ENCODE peak calls at places on chromosome 6, in five cellular contexts. G, A, L, X and U are unnamed samples.
A peak's percentile ranks its signal among the peaks of the same experiment; 100 is the strongest.

GRCh38 chr6:84356907-84357306 is 129.5 kb upstream of the CEP162 start:
- DNase-seq in L (no peak), X (no peak), G (no peak), A (no peak), U (no peak)

GRCh38 chr6:14322841-14323240 is 205.3 kb downstream of the CD83 start:
- DNase-seq in L (no peak), A (no peak), X (no peak), G (no peak), U (no peak)

GRCh38 chr6:135181333-135182119 is 418 bp downstream of the MYB start:
- DNase-seq in L (no peak), X (peak; percentile 28), G (no peak), A (peak; percentile 35), U (peak; percentile 43)

GRCh38 chr6:49205526-49205925 is 257.5 kb downstream of the MMUT start:
- DNase-seq in X (no peak), G (no peak), L (no peak), A (no peak), U (no peak)

GRCh38 chr6:112218563-112218962 is 35.8 kb downstream of the LAMA4 start:
- DNase-seq in A (peak; percentile 16), X (no peak), G (no peak), L (no peak), U (no peak)

GRCh38 chr6:118325220-118325860 is 222.8 kb upstream of the PLN start:
- DNase-seq in X (peak; percentile 38), L (no peak), A (no peak), G (peak; percentile 14), U (no peak)

GRCh38 chr6:89298680-89299450 is 16.2 kb downstream of the GABRR2 start:
- DNase-seq in L (no peak), X (peak; percentile 85), G (peak; percentile 84), A (peak; percentile 12), U (no peak)

GRCh38 chr6:44733868-44734267 is 346.4 kb downstream of the CDC5L start:
- DNase-seq in G (no peak), A (no peak), L (no peak), X (no peak), U (no peak)

GRCh38 chr6:164108869-164109769 is 694.6 kb downstream of the QKI start:
- DNase-seq in G (no peak), L (no peak), X (peak; percentile 63), A (no peak), U (no peak)

GRCh38 chr6:155939253-155939652 is 483.6 kb upstream of the NOX3 start:
- DNase-seq in G (no peak), X (no peak), L (no peak), A (no peak), U (no peak)

GRCh38 chr6:43949451-43950110 is 177.7 kb downstream of the MRPL14 start:
- DNase-seq in A (no peak), G (no peak), X (peak; percentile 50), L (no peak), U (peak; percentile 10)

GRCh38 chr6:19297880-19298279 is 539.3 kb upstream of the ID4 start:
- DNase-seq in A (peak; percentile 55), L (no peak), X (no peak), G (no peak), U (peak; percentile 42)

GRCh38 chr6:157779705-157780604 is 43.1 kb upstream of the SNX9 start:
- DNase-seq in G (peak; percentile 64), X (peak; percentile 86), L (no peak), A (no peak), U (no peak)

GRCh38 chr6:157198425-157199279 is 124.7 kb downstream of the TMEM242 start:
- DNase-seq in L (no peak), A (no peak), X (no peak), G (peak; percentile 13), U (no peak)

GRCh38 chr6:41648921-41649320 is 10.7 kb downstream of the MDFI start:
- DNase-seq in G (no peak), X (no peak), L (no peak), A (no peak), U (no peak)

GRCh38 chr6:25292384-25292783 is 13.2 kb downstream of the CARMIL1 start:
- DNase-seq in G (no peak), X (no peak), A (no peak), L (no peak), U (no peak)

GRCh38 chr6:149820506-149820905 is 43.7 kb downstream of the LRP11 start:
- DNase-seq in L (no peak), G (no peak), X (no peak), A (no peak), U (no peak)

GRCh38 chr6:21115111-21115510 is 478.4 kb upstream of the SOX4 start:
- DNase-seq in G (peak; percentile 42), A (no peak), X (no peak), L (no peak), U (no peak)

GRCh38 chr6:148166339-148166949 is 176.2 kb upstream of the SASH1 start:
- DNase-seq in X (peak; percentile 73), A (peak; percentile 76), G (peak; percentile 72), L (no peak), U (no peak)

GRCh38 chr6:85191656-85192055 is 258.2 kb upstream of the NT5E start:
- DNase-seq in X (no peak), L (no peak), A (no peak), G (peak; percentile 28), U (no peak)

GRCh38 chr6:110039996-110040383 is 61.9 kb downstream of the GPR6 start:
- DNase-seq in L (peak; percentile 76), X (peak; percentile 19), G (peak; percentile 9), A (peak; percentile 59), U (peak; percentile 68)

GRCh38 chr6:6176132-6176531 is 144.3 kb downstream of the F13A1 start:
- DNase-seq in A (no peak), L (no peak), X (no peak), G (no peak), U (no peak)

GRCh38 chr6:78487401-78487800 is 379.9 kb upstream of the IRAK1BP1 start:
- DNase-seq in X (no peak), A (no peak), G (peak; percentile 55), L (no peak), U (no peak)

GRCh38 chr6:53734473-53735299 is 60.1 kb upstream of the LRRC1 start:
- DNase-seq in G (peak; percentile 78), X (peak; percentile 85), A (peak; percentile 79), L (peak; percentile 78), U (peak; percentile 74)

GRCh38 chr6:158205220-158205944 is 37.2 kb downstream of the GTF2H5 start:
- DNase-seq in L (peak; percentile 62), G (no peak), A (peak; percentile 60), X (no peak), U (peak; percentile 68)

GRCh38 chr6:55176958-55177357 is 2.6 kb downstream of the HCRTR2 start:
- DNase-seq in G (peak; percentile 23), X (peak; percentile 30), L (no peak), A (peak; percentile 22), U (no peak)

GRCh38 chr6:44678252-44678935 is 290.9 kb downstream of the CDC5L start:
- DNase-seq in G (no peak), A (no peak), X (no peak), L (no peak), U (peak; percentile 21)

GRCh38 chr6:63634630-63635029 is 972 bp upstream of the PHF3 start:
- DNase-seq in L (no peak), A (peak; percentile 75), G (no peak), X (peak; percentile 6), U (no peak)

GRCh38 chr6:33077908-33078307 is 2.1 kb downstream of the HLA-DPB1 start:
- DNase-seq in G (no peak), L (no peak), X (no peak), A (no peak), U (no peak)

GRCh38 chr6:33080127-33081089 is 4.6 kb downstream of the HLA-DPB1 start:
- DNase-seq in L (peak; percentile 75), G (peak; percentile 48), X (peak; percentile 63), A (peak; percentile 92), U (peak; percentile 93)

GRCh38 chr6:33078442-33078841 is 2.7 kb downstream of the HLA-DPB1 start:
- DNase-seq in X (no peak), A (no peak), G (no peak), L (no peak), U (no peak)

GRCh38 chr6:33078919-33079521 is 3.2 kb downstream of the HLA-DPB1 start:
- DNase-seq in G (no peak), A (no peak), L (no peak), X (no peak), U (no peak)

GRCh38 chr6:33079575-33079974 is 3.8 kb downstream of the HLA-DPB1 start:
- DNase-seq in X (no peak), L (no peak), G (no peak), A (no peak), U (no peak)
- H2AK5ac ChIP-seq in X (no peak overlapping the region), L (no peak overlapping the region), G (no peak overlapping the region), A (no peak overlapping the region), U (no peak overlapping the region)

DNA sequence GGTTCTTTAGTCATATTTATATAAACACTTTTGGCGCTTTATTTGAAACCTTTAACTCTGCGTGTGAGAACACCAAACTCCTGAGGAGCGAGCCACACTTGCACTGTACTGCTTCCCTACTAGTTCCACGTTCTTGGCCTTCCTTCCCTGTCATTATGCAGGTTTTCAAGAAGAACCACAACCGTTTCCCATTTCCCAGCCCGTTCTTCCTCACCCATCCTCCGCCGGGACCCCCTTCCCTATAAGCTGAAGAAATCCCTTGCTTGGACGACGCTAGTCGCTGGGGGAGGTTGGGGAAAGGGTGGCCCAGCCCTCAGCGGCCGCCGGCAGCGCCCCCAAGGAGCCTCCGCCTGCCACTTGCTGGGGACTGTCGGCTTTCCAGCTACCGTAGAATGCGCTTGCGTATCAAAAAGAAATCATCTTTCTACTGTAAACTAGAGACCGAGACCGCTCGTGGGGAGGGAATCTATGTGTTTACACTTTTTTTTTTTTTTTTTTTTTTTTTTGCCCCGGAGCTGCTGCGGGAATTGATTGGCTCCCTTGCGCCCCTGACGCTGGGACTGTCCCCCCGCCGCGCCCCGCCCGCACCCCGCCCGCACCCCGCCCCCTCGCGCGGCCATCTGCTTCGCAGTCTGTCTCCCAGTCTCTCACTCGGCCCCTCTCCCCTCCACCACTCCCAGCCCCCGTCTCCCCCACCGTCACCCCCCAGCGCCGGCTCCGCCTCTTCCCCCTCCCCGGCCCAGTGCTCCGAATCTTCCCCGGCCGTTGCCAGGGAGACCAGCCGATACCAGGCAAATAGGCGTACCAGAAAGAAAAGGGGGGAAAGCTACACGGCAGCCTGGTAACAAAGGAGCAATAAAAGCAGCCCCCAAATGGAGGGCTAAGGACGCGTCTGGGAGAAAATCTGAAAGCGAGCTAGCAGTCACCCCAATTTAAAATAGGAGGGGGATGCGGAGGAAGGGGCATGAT is 2.3 kb upstream of the MARCKS start:
- DNase-seq in X (peak; percentile 90), A (peak; percentile 89), G (peak; percentile 79), L (peak; percentile 82), U (peak; percentile 93)
- H3K23ac ChIP-seq in X (no peak overlapping the region), A (no peak overlapping the region), G (peak overlapping the region; percentile 88), L (no peak overlapping the region), U (no peak overlapping the region)

GRCh38 chr6:33947916-33948594 is 144.3 kb upstream of the MLN start:
- DNase-seq in A (no peak), L (no peak), X (no peak), G (no peak), U (no peak)

GRCh38 chr6:33949877-33950831 is 146.4 kb upstream of the MLN start:
- DNase-seq in L (no peak), G (no peak), A (peak; percentile 79), X (no peak), U (no peak)

GRCh38 chr6:33950891-33951889 is 147.4 kb upstream of the MLN start:
- DNase-seq in A (no peak), G (no peak), X (no peak), L (no peak), U (no peak)

GRCh38 chr6:33947047-33947446 is 143.2 kb upstream of the MLN start:
- DNase-seq in A (no peak), L (no peak), X (no peak), G (no peak), U (no peak)

GRCh38 chr6:33949111-33949510 is 145.3 kb upstream of the MLN start:
- DNase-seq in A (no peak), X (no peak), G (no peak), L (no peak), U (no peak)
- H2AK5ac ChIP-seq in A (no peak overlapping the region), X (no peak overlapping the region), G (no peak overlapping the region), L (no peak overlapping the region), U (no peak overlapping the region)

GRCh38 chr6:69796627-69797390 is at the start of gene LMBRD1:
- DNase-seq in G (peak; percentile 94), L (peak; percentile 100), A (peak; percentile 98), X (peak; percentile 93), U (peak; percentile 97)
- H3K23ac ChIP-seq in G (peak within 1 kb of the TSS; percentile 61), L (no peak within 1 kb of the TSS), A (no peak within 1 kb of the TSS), X (no peak within 1 kb of the TSS), U (no peak within 1 kb of the TSS)